ENCODE peak calls at places on chromosomes 3 and 15, in seven cellular contexts. One of them, this sample, is unnamed.

GRCh38 chr3:99843590-99844260 is 26.1 kb downstream of the CMSS1 start:
- DNase-seq in M059J: no peak
- DNase-seq in T-helper 1 cell: no peak
- DNase-seq in activated T-helper 1 cell treated with anti-CD3 and anti-CD28 coated beads, Interleukin-2, amount 50 U/mL, for 16 hours: no peak
- DNase-seq in EL: no peak
- DNase-seq in midbrain: no peak
- DNase-seq in kidney tubule cell: no peak
- DNase-seq in this sample: no peak

GRCh38 chr15:90191795-90192494 is 9.2 kb upstream of the SEMA4B start:
- DNase-seq in M059J: peak
- DNase-seq in T-helper 1 cell: no peak
- DNase-seq in activated T-helper 1 cell treated with anti-CD3 and anti-CD28 coated beads, Interleukin-2, amount 50 U/mL, for 16 hours: no peak
- DNase-seq in EL: peak
- DNase-seq in midbrain: peak
- DNase-seq in kidney tubule cell: peak
- DNase-seq in this sample: no peak

GRCh38 chr3:66486187-66486586 is 14.6 kb downstream of the LRIG1 start:
- DNase-seq in M059J: no peak
- DNase-seq in T-helper 1 cell: no peak
- DNase-seq in activated T-helper 1 cell treated with anti-CD3 and anti-CD28 coated beads, Interleukin-2, amount 50 U/mL, for 16 hours: no peak
- DNase-seq in EL: no peak
- DNase-seq in midbrain: no peak
- DNase-seq in kidney tubule cell: no peak
- DNase-seq in this sample: no peak

GRCh38 chr3:123755085-123755484 is 129.0 kb downstream of the MYLK start:
- DNase-seq in M059J: no peak
- DNase-seq in T-helper 1 cell: no peak
- DNase-seq in activated T-helper 1 cell treated with anti-CD3 and anti-CD28 coated beads, Interleukin-2, amount 50 U/mL, for 16 hours: no peak
- DNase-seq in EL: no peak
- DNase-seq in midbrain: no peak
- DNase-seq in kidney tubule cell: peak
- DNase-seq in this sample: no peak

GRCh38 chr3:146781606-146782005 is 176.5 kb upstream of the PLSCR5 start:
- DNase-seq in M059J: no peak
- DNase-seq in T-helper 1 cell: no peak
- DNase-seq in activated T-helper 1 cell treated with anti-CD3 and anti-CD28 coated beads, Interleukin-2, amount 50 U/mL, for 16 hours: no peak
- DNase-seq in EL: no peak
- DNase-seq in midbrain: no peak
- DNase-seq in kidney tubule cell: no peak
- DNase-seq in this sample: no peak

GRCh38 chr15:20348900-20349773 is 192.5 kb downstream of the GOLGA6L6 start:
- DNase-seq in M059J: no peak
- DNase-seq in T-helper 1 cell: peak
- DNase-seq in activated T-helper 1 cell treated with anti-CD3 and anti-CD28 coated beads, Interleukin-2, amount 50 U/mL, for 16 hours: no peak
- DNase-seq in EL: no peak
- DNase-seq in midbrain: no peak
- DNase-seq in kidney tubule cell: no peak
- DNase-seq in this sample: no peak

GRCh38 chr3:161420746-161421145 is 49.4 kb upstream of the SPTSSB start:
- DNase-seq in M059J: peak
- DNase-seq in T-helper 1 cell: no peak
- DNase-seq in activated T-helper 1 cell treated with anti-CD3 and anti-CD28 coated beads, Interleukin-2, amount 50 U/mL, for 16 hours: no peak
- DNase-seq in EL: no peak
- DNase-seq in midbrain: no peak
- DNase-seq in kidney tubule cell: peak
- DNase-seq in this sample: peak

GRCh38 chr3:14796403-14797077 is 22.2 kb upstream of the FGD5 start:
- DNase-seq in M059J: no peak
- DNase-seq in T-helper 1 cell: no peak
- DNase-seq in activated T-helper 1 cell treated with anti-CD3 and anti-CD28 coated beads, Interleukin-2, amount 50 U/mL, for 16 hours: no peak
- DNase-seq in EL: no peak
- DNase-seq in midbrain: no peak
- DNase-seq in kidney tubule cell: no peak
- DNase-seq in this sample: no peak

GRCh38 chr3:9806688-9807589 is 3.1 kb upstream of the TTLL3 start:
- DNase-seq in M059J: no peak
- DNase-seq in T-helper 1 cell: no peak
- DNase-seq in activated T-helper 1 cell treated with anti-CD3 and anti-CD28 coated beads, Interleukin-2, amount 50 U/mL, for 16 hours: no peak
- DNase-seq in EL: no peak
- DNase-seq in midbrain: no peak
- DNase-seq in kidney tubule cell: no peak
- DNase-seq in this sample: no peak

GRCh38 chr3:195240939-195241338 is 30.0 kb downstream of the XXYLT1 start:
- DNase-seq in M059J: no peak
- DNase-seq in T-helper 1 cell: no peak
- DNase-seq in activated T-helper 1 cell treated with anti-CD3 and anti-CD28 coated beads, Interleukin-2, amount 50 U/mL, for 16 hours: no peak
- DNase-seq in EL: no peak
- DNase-seq in midbrain: no peak
- DNase-seq in kidney tubule cell: no peak
- DNase-seq in this sample: no peak

This sample was measured in amniotic stem cell.